ENCODE peak calls at places on chromosomes 3 and 15, in five cellular contexts. Y is HTR-8/SVneo; G is activated CD4-positive, alpha-beta memory T cell treated with anti-CD3 and anti-CD28 coated beads, Interleukin-2, amount 10 ng/mL, durations not matched to agents 7 days and 5 days; V is stimulated activated CD4-positive, alpha-beta T cell treated with anti-CD3 and anti-CD28 coated beads, Interleukin-2, amount 100 ng/mL, for 48 hours; M is upper lobe of right lung. Z is an unnamed sample.

GRCh38 chr3:47985376-47985775 is 30.8 kb downstream of the MAP4 start:
- DNase-seq in Y (no peak), G (no peak), V (no peak), M (no peak), Z (no peak)

GRCh38 chr3:197748597-197749314 is 927 bp upstream of the FYTTD1 start:
- DNase-seq in Y (no peak), G (no peak), V (no peak), M (no peak), Z (peak)

GRCh38 chr3:184977796-184978195 is 165.8 kb downstream of the VPS8 start:
- DNase-seq in Y (no peak), G (no peak), V (no peak), M (no peak), Z (no peak)

GRCh38 chr3:173599673-173600072 is 202.1 kb downstream of the NLGN1 start:
- DNase-seq in Y (no peak), G (no peak), V (no peak), M (no peak), Z (peak)

GRCh38 chr15:69955240-69955894 is 142.3 kb downstream of the TLE3 start:
- DNase-seq in Y (no peak), G (no peak), V (no peak), M (no peak), Z (no peak)

GRCh38 chr3:36212291-36212690 is 168.0 kb upstream of the STAC start:
- DNase-seq in Y (peak), G (no peak), V (no peak), M (no peak), Z (peak)

GRCh38 chr15:29012097-29012496 is 126.3 kb downstream of the APBA2 start:
- DNase-seq in Y (no peak), G (no peak), V (no peak), M (no peak), Z (no peak)

GRCh38 chr15:43966646-43967045 is 139.8 kb downstream of the WDR76 start:
- DNase-seq in Y (no peak), G (no peak), V (no peak), M (no peak), Z (no peak)

GRCh38 chr3:41148446-41148845 is 50.9 kb upstream of the CTNNB1 start:
- DNase-seq in Y (no peak), G (no peak), V (no peak), M (no peak), Z (peak)

GRCh38 chr3:71208273-71209095 is 375.0 kb downstream of the FOXP1 start:
- DNase-seq in Y (no peak), G (no peak), V (no peak), M (no peak), Z (no peak)

GRCh38 chr15:57321973-57322601 is 54.2 kb upstream of the CGNL1 start:
- DNase-seq in Y (no peak), G (no peak), V (no peak), M (no peak), Z (no peak)

GRCh38 chr3:125067225-125067624 is 11.4 kb upstream of the HEG1 start:
- DNase-seq in Y (no peak), G (no peak), V (no peak), M (no peak), Z (no peak)

GRCh38 chr3:18443670-18444596 is 18.8 kb upstream of the SATB1 start:
- DNase-seq in Y (no peak), G (peak), V (no peak), M (peak), Z (no peak)

GRCh38 chr3:107241217-107241616 is 136.0 kb upstream of the CCDC54 start:
- DNase-seq in Y (no peak), G (peak), V (no peak), M (peak), Z (peak)

GRCh38 chr3:16658004-16658932 is 53.0 kb upstream of the DAZL start:
- DNase-seq in Y (peak), G (no peak), V (no peak), M (no peak), Z (no peak)

GRCh38 chr3:184687363-184688049 is 24.4 kb downstream of the MAGEF1 start:
- DNase-seq in Y (no peak), G (no peak), V (no peak), M (no peak), Z (no peak)

GRCh38 chr15:90539789-90540188 is 10.1 kb downstream of the CRTC3 start:
- DNase-seq in Y (no peak), G (no peak), V (no peak), M (no peak), Z (no peak)

GRCh38 chr3:21785765-21786453 is 34.9 kb upstream of the ZNF385D start:
- DNase-seq in Y (no peak), G (no peak), V (no peak), M (no peak), Z (no peak)

GRCh38 chr3:25237602-25238001 is 190.5 kb upstream of the RARB start:
- DNase-seq in Y (no peak), G (no peak), V (no peak), M (no peak), Z (no peak)

GRCh38 chr3:45021936-45022335 is 4.2 kb upstream of the CLEC3B start:
- DNase-seq in Y (no peak), G (no peak), V (no peak), M (no peak), Z (no peak)

GRCh38 chr3:124826703-124827102 is 60.5 kb downstream of the ITGB5 start:
- DNase-seq in Y (no peak), G (no peak), V (no peak), M (no peak), Z (peak)

GRCh38 chr15:93973287-93973686 is 258.1 kb upstream of the MCTP2 start:
- DNase-seq in Y (no peak), G (no peak), V (no peak), M (no peak), Z (no peak)

GRCh38 chr15:101047301-101047781 is 128.2 kb downstream of the LRRK1 start:
- DNase-seq in Y (no peak), G (no peak), V (no peak), M (peak), Z (no peak)

GRCh38 chr3:184419171-184419570 is 39.3 kb downstream of the CHRD start:
- DNase-seq in Y (no peak), G (no peak), V (no peak), M (peak), Z (no peak)

GRCh38 chr15:89506026-89506686 is 9.8 kb upstream of the RHCG start:
- DNase-seq in Y (no peak), G (peak), V (no peak), M (no peak), Z (no peak)

GRCh38 chr3:39317571-39318169 is 11.8 kb upstream of the CCR8 start:
- DNase-seq in Y (no peak), G (no peak), V (no peak), M (no peak), Z (no peak)

GRCh38 chr15:87154771-87155170 is 1075.1 kb downstream of the AGBL1 start:
- DNase-seq in Y (no peak), G (no peak), V (no peak), M (no peak), Z (peak)

GRCh38 chr3:14273886-14274517 is 95.4 kb downstream of the LSM3 start:
- DNase-seq in Y (no peak), G (no peak), V (no peak), M (no peak), Z (no peak)

GRCh38 chr15:93048759-93049161 is 40.3 kb downstream of the RGMA start:
- DNase-seq in Y (no peak), G (no peak), V (no peak), M (peak), Z (peak)

GRCh38 chr3:138197058-138197457 is 10.0 kb downstream of the ARMC8 start:
- DNase-seq in Y (peak), G (no peak), V (no peak), M (no peak), Z (peak)

GRCh38 chr3:128382221-128382807 is 84.4 kb downstream of the DNAJB8 start:
- DNase-seq in Y (no peak), G (no peak), V (no peak), M (no peak), Z (no peak)

GRCh38 chr3:133568294-133569014 is 5.0 kb upstream of the CDV3 start:
- DNase-seq in Y (peak), G (no peak), V (no peak), M (no peak), Z (peak)

GRCh38 chr15:74631408-74631807 is 15.8 kb downstream of the CLK3 start:
- DNase-seq in Y (no peak), G (no peak), V (no peak), M (no peak), Z (no peak)

GRCh38 chr3:146086211-146086610 is 74.8 kb downstream of the PLOD2 start:
- DNase-seq in Y (no peak), G (no peak), V (no peak), M (no peak), Z (no peak)

Z was measured in astrocyte of the spinal cord.